ENCODE peak calls at places on chromosomes 11 and 22, in seven cellular contexts. U, E, F, C, R, I and Z are unnamed samples.

GRCh38 chr11:111541209-111542061 is 915 bp downstream of the LAYN start:
- DNase-seq in U (peak; percentile 41), E (peak; percentile 87), F (no peak), C (peak; percentile 73), R (peak; percentile 20), I (peak; percentile 41), Z (peak; percentile 32)

GRCh38 chr22:41324818-41325528 is 23.6 kb downstream of the ZC3H7B start:
- DNase-seq in U (no peak), E (no peak), F (no peak), C (no peak), R (no peak), I (no peak), Z (no peak)

GRCh38 chr11:64861227-64861970 is 16.9 kb upstream of the CDC42BPG start:
- DNase-seq in U (no peak), E (no peak), F (no peak), C (no peak), R (no peak), I (no peak), Z (no peak)

GRCh38 chr11:68743539-68743938 is 7.8 kb downstream of the TESMIN start:
- DNase-seq in U (no peak), E (no peak), F (no peak), C (no peak), R (no peak), I (no peak), Z (no peak)

GRCh38 chr11:118434123-118434552 is 2.2 kb upstream of the KMT2A start:
- DNase-seq in U (no peak), E (no peak), F (no peak), C (peak; percentile 73), R (no peak), I (no peak), Z (no peak)

GRCh38 chr11:88345949-88346348 is 8.4 kb upstream of the CTSC start:
- DNase-seq in U (no peak), E (no peak), F (no peak), C (no peak), R (no peak), I (no peak), Z (no peak)

GRCh38 chr11:134901536-134901935 is 489.5 kb upstream of the B3GAT1 start:
- DNase-seq in U (no peak), E (peak; percentile 54), F (no peak), C (no peak), R (no peak), I (no peak), Z (no peak)

GRCh38 chr11:130209128-130209932 is 49.7 kb downstream of the ST14 start:
- DNase-seq in U (peak; percentile 21), E (peak; percentile 81), F (peak; percentile 39), C (peak; percentile 23), R (peak; percentile 17), I (no peak), Z (no peak)

GRCh38 chr11:132632641-132633124 is 899.6 kb downstream of the OPCML start:
- DNase-seq in U (no peak), E (no peak), F (no peak), C (peak; percentile 98), R (no peak), I (no peak), Z (no peak)

GRCh38 chr11:94866231-94866827 is 98.2 kb downstream of the AMOTL1 start:
- DNase-seq in U (no peak), E (no peak), F (no peak), C (no peak), R (no peak), I (no peak), Z (no peak)

GRCh38 chr11:128686745-128687177 is 7.1 kb upstream of the FLI1 start:
- DNase-seq in U (peak; percentile 58), E (peak; percentile 89), F (no peak), C (peak; percentile 71), R (no peak), I (peak; percentile 33), Z (peak; percentile 48)

GRCh38 chr11:63813563-63814382 is 517 bp downstream of the SPINDOC start:
- DNase-seq in U (peak; percentile 71), E (peak; percentile 87), F (peak; percentile 50), C (peak; percentile 73), R (peak; percentile 55), I (peak; percentile 30), Z (peak; percentile 65)

GRCh38 chr11:111063711-111064110 is 181.8 kb upstream of the POU2AF2 start:
- DNase-seq in U (no peak), E (no peak), F (no peak), C (peak; percentile 64), R (no peak), I (no peak), Z (no peak)

GRCh38 chr11:92225563-92226308 is 1.1 kb downstream of the FAT3 start:
- DNase-seq in U (peak; percentile 22), E (no peak), F (no peak), C (peak; percentile 34), R (peak; percentile 17), I (no peak), Z (peak; percentile 65)

GRCh38 chr11:102343789-102344188 is 3.2 kb upstream of the BIRC2 start:
- DNase-seq in U (no peak), E (no peak), F (no peak), C (peak; percentile 40), R (no peak), I (no peak), Z (no peak)

GRCh38 chr11:2580061-2580421 is 119.8 kb downstream of the KCNQ1OT1 start:
- DNase-seq in U (no peak), E (peak; percentile 59), F (no peak), C (no peak), R (no peak), I (peak; percentile 7), Z (peak; percentile 13)

GRCh38 chr11:57460756-57461749 is 725 bp downstream of the RTN4RL2 start:
- DNase-seq in U (no peak), E (no peak), F (no peak), C (no peak), R (no peak), I (peak; percentile 42), Z (peak; percentile 33)

GRCh38 chr11:106464728-106465127 is 387.3 kb downstream of the AASDHPPT start:
- DNase-seq in U (no peak), E (no peak), F (no peak), C (no peak), R (no peak), I (no peak), Z (no peak)

GRCh38 chr22:30044369-30044768 is 35.9 kb upstream of the HORMAD2 start:
- DNase-seq in U (no peak), E (peak; percentile 86), F (no peak), C (peak; percentile 92), R (peak; percentile 72), I (peak; percentile 87), Z (no peak)

GRCh38 chr11:69538840-69539239 is 57.4 kb downstream of the LINC01488 start:
- DNase-seq in U (no peak), E (no peak), F (peak; percentile 32), C (no peak), R (no peak), I (peak; percentile 23), Z (no peak)

GRCh38 chr22:48980918-48981317 is 846.8 kb downstream of the BRD1 start:
- DNase-seq in U (no peak), E (peak; percentile 49), F (no peak), C (no peak), R (no peak), I (no peak), Z (no peak)

GRCh38 chr22:48981671-48982070 is 846.0 kb downstream of the BRD1 start:
- DNase-seq in U (no peak), E (no peak), F (no peak), C (no peak), R (no peak), I (no peak), Z (no peak)

GRCh38 chr22:48976556-48977535 is 850.8 kb downstream of the BRD1 start:
- DNase-seq in U (no peak), E (peak; percentile 67), F (no peak), C (no peak), R (no peak), I (no peak), Z (no peak)

GRCh38 chr22:48980409-48980808 is 847.3 kb downstream of the BRD1 start:
- DNase-seq in U (no peak), E (peak; percentile 69), F (no peak), C (no peak), R (no peak), I (no peak), Z (no peak)

DNA sequence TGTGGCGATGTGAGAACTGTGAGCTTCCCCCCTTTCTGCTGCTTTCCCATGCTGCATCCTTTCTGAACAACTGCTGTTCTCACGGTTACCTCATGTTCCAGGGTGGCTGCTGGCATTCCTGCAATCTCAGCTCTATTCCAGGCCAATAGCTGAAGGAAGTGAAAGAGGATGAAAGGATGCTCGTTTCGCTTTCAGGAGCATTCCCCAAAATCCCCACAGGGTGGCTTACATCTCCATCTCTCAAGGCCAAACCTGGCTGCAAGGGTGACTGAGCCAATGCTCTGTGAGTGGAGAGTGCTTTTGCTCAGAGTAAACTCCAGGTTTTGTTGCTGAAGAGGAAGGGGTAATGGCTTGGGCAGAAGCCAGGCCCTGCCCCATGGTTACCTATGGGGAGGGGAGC is 848.2 kb downstream of the BRD1 start:
- DNase-seq in U (no peak), E (no peak), F (no peak), C (no peak), R (no peak), I (no peak), Z (no peak)
- TF ChIP-seq CTCF in U (no peak), E (no peak), F (peak; percentile 26), C (no peak), R (no peak), I (no peak), Z (no peak)

GRCh38 chr22:19523240-19524169 is 705 bp downstream of the CLDN5 start:
- DNase-seq in U (no peak), E (no peak), F (no peak), C (peak; percentile 59), R (no peak), I (no peak), Z (peak; percentile 51)
- TF ChIP-seq CTCF in U (no peak), E (no peak), F (no peak), C (no peak), R (no peak), I (no peak), Z (peak; percentile 17)

GRCh38 chr22:37953437-37954179 is at the start of the genes C22orf23 and POLR2F:
- DNase-seq in U (peak; percentile 100), E (peak; percentile 99), F (peak; percentile 93), C (peak; percentile 98), R (peak; percentile 97), I (peak; percentile 99), Z (peak; percentile 98)
- TF ChIP-seq CTCF in U (peak; percentile 1), E (no peak), F (no peak), C (no peak), R (no peak), I (no peak), Z (no peak)

DNA sequence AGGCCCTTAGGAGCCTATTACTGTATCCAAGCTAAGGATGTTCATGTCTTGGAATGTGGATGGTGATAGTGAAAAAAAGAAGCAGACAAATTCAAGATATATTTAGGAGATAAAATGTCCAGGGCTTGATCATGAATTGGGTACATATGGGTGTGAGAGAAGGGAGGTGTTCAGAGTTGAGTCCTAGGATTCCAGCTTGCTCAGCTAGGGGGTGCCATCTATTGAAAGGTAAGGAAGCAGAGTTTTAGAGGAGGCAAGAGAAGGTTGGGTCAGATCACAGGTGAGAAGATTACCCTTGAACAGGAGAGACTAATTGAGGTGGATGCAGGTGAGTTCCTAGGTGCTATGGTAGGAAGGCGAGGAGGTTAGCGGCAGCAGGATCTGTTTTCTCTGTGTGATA is 60.5 kb downstream of the GRAMD1B start:
- DNase-seq in U (no peak), E (no peak), F (no peak), C (no peak), R (no peak), I (no peak), Z (no peak)
- TF ChIP-seq CTCF in U (peak; percentile 16), E (no peak), F (no peak), C (no peak), R (no peak), I (no peak), Z (no peak)

GRCh38 chr11:9120659-9121350 is 29.4 kb upstream of the SCUBE2 start:
- DNase-seq in U (no peak), E (no peak), F (no peak), C (no peak), R (no peak), I (no peak), Z (peak; percentile 66)
- TF ChIP-seq CTCF in U (no peak), E (no peak), F (peak; percentile 40), C (peak; percentile 10), R (no peak), I (peak; percentile 26), Z (peak; percentile 23)